ENCODE peak calls at places on chromosome 15, in six cellular contexts. L is H54, U is uterus, R is tibial nerve, D is body of pancreas, G is sigmoid colon. S is an unnamed sample.

GRCh38 chr15:39354188-39354587 is 226.7 kb upstream of the THBS1 start:
- DNase-seq in L (no peak), U (no peak), R (no peak), D (no peak), G (no peak), S (no peak)

GRCh38 chr15:67407709-67408257 is 113.1 kb upstream of the C15orf61 start:
- DNase-seq in L (no peak), U (no peak), R (no peak), D (no peak), G (no peak), S (no peak)

GRCh38 chr15:23877502-23878412 is 190.7 kb upstream of the NDN start:
- DNase-seq in L (peak; percentile 26), U (peak; percentile 28), R (no peak), D (peak; percentile 74), G (no peak), S (no peak)

GRCh38 chr15:31366169-31366734 is 39.6 kb downstream of the KLF13 start:
- DNase-seq in L (no peak), U (peak; percentile 62), R (peak; percentile 54), D (peak; percentile 65), G (peak; percentile 87), S (no peak)

GRCh38 chr15:100022426-100022825 is 289.2 kb upstream of the LYSMD4 start:
- DNase-seq in L (no peak), U (no peak), R (no peak), D (no peak), G (no peak), S (no peak)

GRCh38 chr15:28023933-28024888 is 74.9 kb downstream of the OCA2 start:
- DNase-seq in L (no peak), U (no peak), R (no peak), D (no peak), G (no peak), S (no peak)

GRCh38 chr15:61715082-61715481 is 345.2 kb downstream of the VPS13C start:
- DNase-seq in L (no peak), U (no peak), R (no peak), D (peak; percentile 11), G (no peak), S (no peak)

GRCh38 chr15:51536965-51537574 is 85.5 kb downstream of the DMXL2 start:
- DNase-seq in L (no peak), U (no peak), R (peak; percentile 8), D (no peak), G (no peak), S (no peak)

GRCh38 chr15:62110000-62110851 is 43.4 kb downstream of the C2CD4A start:
- DNase-seq in L (peak; percentile 24), U (no peak), R (no peak), D (peak; percentile 48), G (no peak), S (no peak)

GRCh38 chr15:39887211-39887610 is 32.9 kb downstream of the GPR176 start:
- DNase-seq in L (no peak), U (no peak), R (no peak), D (no peak), G (no peak), S (no peak)

GRCh38 chr15:52866698-52867097 is 76.6 kb upstream of the ONECUT1 start:
- DNase-seq in L (no peak), U (no peak), R (no peak), D (no peak), G (no peak), S (no peak)

GRCh38 chr15:63978511-63979226 is 67.6 kb downstream of the DAPK2 start:
- DNase-seq in L (no peak), U (no peak), R (no peak), D (no peak), G (no peak), S (no peak)

GRCh38 chr15:96444865-96445264 is 114.4 kb downstream of the NR2F2 start:
- DNase-seq in L (no peak), U (no peak), R (no peak), D (no peak), G (no peak), S (no peak)

GRCh38 chr15:77419050-77419835 is 661 bp downstream of the PEAK1 start:
- DNase-seq in L (no peak), U (peak; percentile 36), R (peak; percentile 10), D (peak; percentile 37), G (peak; percentile 70), S (peak; percentile 36)

GRCh38 chr15:92869263-92869940 is 30.7 kb upstream of the CHD2 start:
- DNase-seq in L (no peak), U (no peak), R (no peak), D (no peak), G (no peak), S (no peak)

GRCh38 chr15:68045289-68046265 is 8.5 kb upstream of the PIAS1 start:
- DNase-seq in L (no peak), U (no peak), R (no peak), D (no peak), G (no peak), S (no peak)

GRCh38 chr15:81257435-81257834 is 60.8 kb downstream of the IL16 start:
- DNase-seq in L (no peak), U (no peak), R (no peak), D (no peak), G (no peak), S (no peak)

GRCh38 chr15:33007295-33007855 is 187.1 kb downstream of the FMN1 start:
- DNase-seq in L (no peak), U (no peak), R (no peak), D (no peak), G (no peak), S (no peak)

GRCh38 chr15:74420193-74420905 is 13.4 kb downstream of the SEMA7A start:
- DNase-seq in L (peak; percentile 38), U (no peak), R (no peak), D (peak; percentile 28), G (no peak), S (no peak)

DNA sequence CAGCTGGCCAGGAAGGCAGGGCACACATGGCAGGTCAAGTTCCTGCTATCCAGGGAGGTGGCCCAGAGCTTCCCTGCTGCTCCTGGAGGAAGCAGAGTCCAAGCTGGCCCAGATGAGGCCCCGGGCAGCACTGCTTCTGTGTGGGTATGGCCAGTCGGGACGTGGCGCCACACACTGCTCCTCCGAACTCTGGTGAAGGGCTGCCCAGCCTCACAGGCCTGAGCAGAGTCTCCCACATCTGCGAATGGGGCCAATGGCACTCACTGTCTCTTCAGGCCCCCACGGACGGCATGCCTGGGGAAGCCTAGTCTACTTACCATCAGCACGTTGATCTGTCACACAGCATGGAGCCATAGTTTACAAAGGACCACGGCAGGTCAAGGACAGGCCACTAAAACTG is 2.5 kb upstream of the PLA2G4F start:
- DNase-seq in L (no peak), U (no peak), R (no peak), D (no peak), G (no peak), S (no peak)
- TF ChIP-seq POLR2A in L (no peak), U (no peak), R (no peak), D (no peak), G (no peak), S (no peak)

GRCh38 chr15:101320501-101321052 is 25.5 kb upstream of the SNRPA1 start:
- DNase-seq in L (no peak), U (no peak), R (peak; percentile 15), D (peak; percentile 10), G (peak; percentile 79), S (no peak)
- TF ChIP-seq POLR2A in L (no peak), U (no peak), R (no peak), D (no peak), G (no peak), S (no peak)

DNA sequence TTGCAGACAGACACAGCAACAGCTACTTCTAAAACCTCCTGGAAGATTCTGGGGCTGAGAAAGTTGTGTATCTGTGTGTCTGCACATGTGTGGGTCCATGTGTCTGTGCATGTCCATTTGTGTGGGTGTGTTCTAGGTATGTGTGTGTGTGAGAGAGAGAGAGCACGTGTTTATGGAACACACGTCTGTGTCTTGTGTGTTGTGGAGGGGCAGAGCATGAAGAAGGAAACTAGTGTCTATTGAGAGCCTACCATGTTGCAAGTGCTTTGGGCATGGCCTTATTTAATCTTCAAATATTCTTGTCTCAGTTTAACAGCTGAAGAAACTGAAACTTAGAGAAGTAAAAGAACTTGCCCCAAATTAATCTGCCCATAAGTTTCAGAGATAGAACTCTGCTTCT is 327.5 kb downstream of the UACA start:
- DNase-seq in L (no peak), U (no peak), R (no peak), D (no peak), G (no peak), S (no peak)
- TF ChIP-seq POLR2A in L (no peak), U (no peak), R (no peak), D (no peak), G (no peak), S (no peak)

DNA sequence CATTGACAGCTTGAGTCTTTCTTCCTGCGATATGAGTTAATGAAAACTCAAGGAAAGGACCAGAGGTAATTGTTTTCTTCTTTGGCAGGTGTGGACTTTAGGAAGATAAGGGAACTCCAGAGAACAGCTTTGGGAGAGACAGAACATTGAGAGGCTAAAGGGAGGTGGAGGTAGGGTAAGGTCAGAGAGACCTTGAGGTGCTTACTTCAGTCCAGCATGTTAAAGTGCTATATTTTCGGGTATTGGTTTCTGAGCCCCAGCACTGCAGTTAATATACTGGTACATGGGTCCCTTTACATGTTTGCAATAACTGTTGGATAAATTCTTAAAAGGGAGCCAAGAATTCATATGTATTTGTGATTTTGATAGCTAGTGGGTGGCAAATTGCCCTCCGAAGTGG is 322.1 kb downstream of the THSD4 start:
- DNase-seq in L (no peak), U (no peak), R (no peak), D (no peak), G (no peak), S (no peak)
- TF ChIP-seq POLR2A in L (no peak), U (no peak), R (no peak), D (no peak), G (no peak), S (no peak)